ENCODE peak calls at places on chromosomes 13 and 19, in six cellular contexts. B is choroid plexus epithelial cell; T is lower lobe of right lung; J is RWPE1; S is CD8-positive, alpha-beta T cell; N is cardiac muscle cell. V is an unnamed sample.

GRCh38 chr19:14383556-14383897 is 2.3 kb downstream of the ADGRE5 start:
- DNase-seq in S (no peak), T (no peak), N (no peak), J (no peak), B (no peak), V (no peak)

GRCh38 chr13:100550433-100550832 is 38.2 kb downstream of the GGACT start:
- DNase-seq in N (no peak), B (peak), S (no peak), T (no peak), J (no peak), V (no peak)

GRCh38 chr13:111472559-111473460 is 152.4 kb downstream of the TEX29 start:
- DNase-seq in J (no peak), B (no peak), T (no peak), N (no peak), S (no peak), V (no peak)

GRCh38 chr19:44814132-44814470 is 5.2 kb downstream of the BCAM start:
- DNase-seq in N (no peak), J (no peak), B (no peak), T (no peak), S (no peak), V (no peak)

GRCh38 chr19:42153606-42154405 is 21.6 kb upstream of the POU2F2 start:
- DNase-seq in S (no peak), T (no peak), B (no peak), N (no peak), J (no peak), V (no peak)

GRCh38 chr13:80458546-80458945 is 117.6 kb upstream of the SPRY2 start:
- DNase-seq in B (peak), T (no peak), N (no peak), J (no peak), S (no peak), V (no peak)

GRCh38 chr19:31503211-31503610 is 154.0 kb upstream of the TSHZ3 start:
- DNase-seq in N (no peak), B (no peak), J (no peak), T (no peak), S (no peak), V (no peak)

GRCh38 chr19:2145831-2146241 is 5.5 kb downstream of the AP3D1 start:
- DNase-seq in J (no peak), T (no peak), S (peak), B (peak), N (peak), V (no peak)

GRCh38 chr13:89497658-89498057 is 1826.5 kb downstream of the SLITRK5 start:
- DNase-seq in T (no peak), N (no peak), S (no peak), B (no peak), J (no peak), V (no peak)

GRCh38 chr13:80199585-80200292 is 141.2 kb downstream of the SPRY2 start:
- DNase-seq in T (no peak), B (no peak), N (no peak), J (no peak), S (no peak), V (no peak)

GRCh38 chr19:38932425-38933179 is 1.9 kb downstream of the MRPS12 start:
- DNase-seq in N (peak), S (no peak), B (peak), J (no peak), T (no peak), V (no peak)

GRCh38 chr19:50568321-50569022 is at the start of gene LRRC4B:
- DNase-seq in B (no peak), J (no peak), S (no peak), T (no peak), N (peak), V (no peak)

GRCh38 chr13:74907788-74908187 is 574.2 kb downstream of the TBC1D4 start:
- DNase-seq in N (no peak), T (no peak), J (no peak), S (no peak), B (no peak), V (no peak)

GRCh38 chr19:14400913-14401312 is 18.2 kb downstream of the DDX39A start:
- DNase-seq in N (no peak), S (no peak), B (no peak), J (no peak), T (no peak), V (no peak)

GRCh38 chr19:7552781-7553180 is 17.3 kb downstream of the PNPLA6 start:
- DNase-seq in N (no peak), S (no peak), T (no peak), B (no peak), J (no peak), V (no peak)

GRCh38 chr19:46616631-46617322 is 8.1 kb downstream of the PTGIR start:
- DNase-seq in B (peak), N (peak), S (no peak), J (peak), T (no peak), V (no peak)

GRCh38 chr19:21604351-21604926 is 99.0 kb downstream of the ZNF429 start:
- DNase-seq in B (peak), N (peak), J (peak), T (no peak), S (no peak), V (no peak)

GRCh38 chr13:19587635-19588300 is 26.4 kb upstream of the TPTE2 start:
- DNase-seq in J (no peak), B (peak), T (no peak), S (no peak), N (no peak), V (no peak)

GRCh38 chr13:94706101-94706853 is 6.1 kb downstream of the SOX21 start:
- DNase-seq in S (no peak), T (no peak), B (no peak), N (no peak), J (no peak), V (no peak)

GRCh38 chr13:76023644-76024043 is 387.5 kb downstream of the LMO7 start:
- DNase-seq in J (peak), B (no peak), N (no peak), T (no peak), S (no peak), V (no peak)

GRCh38 chr13:71854401-71854800 is 12.6 kb downstream of the DACH1 start:
- DNase-seq in N (no peak), B (no peak), S (no peak), T (no peak), J (no peak), V (no peak)

GRCh38 chr13:35923347-35923746 is 207.8 kb downstream of the DCLK1 start:
- DNase-seq in J (peak), T (no peak), B (peak), S (no peak), N (no peak), V (no peak)

GRCh38 chr13:54912367-54912766 is 1883.8 kb downstream of the OLFM4 start:
- DNase-seq in S (no peak), J (no peak), T (no peak), N (no peak), B (no peak), V (no peak)

GRCh38 chr19:34556500-34556899 is 74.9 kb downstream of the WTIP start:
- DNase-seq in B (peak), N (peak), J (no peak), S (no peak), T (no peak), V (no peak)

GRCh38 chr13:30052127-30052526 is 201.7 kb upstream of the UBL3 start:
- DNase-seq in T (no peak), S (no peak), J (no peak), B (no peak), N (no peak), V (no peak)

GRCh38 chr13:73138276-73138950 is 79.6 kb downstream of the KLF5 start:
- DNase-seq in S (no peak), B (peak), T (no peak), N (no peak), J (peak), V (no peak)

GRCh38 chr13:20424959-20425358 is 100.7 kb downstream of the CRYL1 start:
- DNase-seq in T (no peak), S (no peak), B (no peak), J (no peak), N (no peak), V (no peak)

GRCh38 chr13:19720039-19720438 is 62.7 kb downstream of the PSPC1 start:
- DNase-seq in J (no peak), S (no peak), T (no peak), B (no peak), N (no peak), V (no peak)

GRCh38 chr19:32457540-32457939 is 52.0 kb downstream of the DPY19L3 start:
- DNase-seq in S (no peak), N (no peak), B (no peak), T (no peak), J (no peak), V (no peak)

GRCh38 chr19:6373813-6374108 is 1.2 kb downstream of the ALKBH7 start:
- DNase-seq in B (no peak), N (no peak), S (no peak), T (no peak), J (no peak), V (no peak)

GRCh38 chr19:7482584-7483439 is 6.0 kb downstream of the PEX11G start:
- DNase-seq in S (no peak), N (no peak), B (no peak), T (peak), J (peak), V (no peak)

GRCh38 chr13:74037762-74038161 is 96.4 kb downstream of the KLF12 start:
- DNase-seq in T (no peak), B (no peak), N (no peak), J (no peak), S (no peak), V (no peak)

GRCh38 chr19:34173145-34173956 is 1.0 kb downstream of the LSM14A start:
- DNase-seq in S (peak), T (peak), N (peak), B (peak), J (peak), V (no peak)

DNA sequence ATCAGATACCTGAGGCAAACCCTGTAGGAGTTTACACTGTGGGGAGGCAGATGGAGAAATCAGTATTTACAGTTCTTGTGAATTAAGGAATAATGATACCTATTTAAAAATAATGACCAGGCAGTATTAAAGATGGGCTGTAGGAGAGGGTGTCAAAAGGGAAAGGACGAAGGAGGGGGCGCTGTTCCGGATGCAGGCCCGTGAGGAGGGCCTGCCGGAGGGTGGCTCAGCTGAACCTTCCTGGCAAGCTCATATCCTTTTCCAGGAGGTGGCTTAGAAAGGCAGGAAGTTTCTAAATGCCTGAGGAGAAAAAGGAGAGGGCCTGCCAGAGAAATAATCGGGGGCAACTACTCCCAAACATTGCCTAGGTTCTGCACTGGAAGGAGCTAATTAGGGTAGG is 46.6 kb downstream of the MBNL2 start:
- DNase-seq in S (no peak), N (no peak), T (no peak), B (no peak), J (no peak), V (no peak)
- TF ChIP-seq CTCF in S (no peak), N (peak), T (no peak), B (peak), J (no peak), V (no peak)

GRCh38 chr19:18487576-18488402 is 34.1 kb downstream of the ELL start:
- DNase-seq in N (no peak), S (no peak), B (no peak), T (no peak), J (no peak), V (no peak)

GRCh38 chr19:18489627-18490184 is 32.2 kb downstream of the ELL start:
- DNase-seq in S (no peak), N (no peak), J (no peak), B (no peak), T (no peak), V (no peak)

GRCh38 chr19:18488403-18488723 is 33.5 kb downstream of the ELL start:
- DNase-seq in T (no peak), B (no peak), N (no peak), J (no peak), S (no peak), V (no peak)

GRCh38 chr19:18490719-18491118 is 31.2 kb downstream of the ELL start:
- DNase-seq in T (no peak), S (no peak), B (no peak), J (no peak), N (no peak), V (peak)

GRCh38 chr19:18488838-18489626 is 32.8 kb downstream of the ELL start:
- DNase-seq in S (no peak), T (no peak), J (no peak), N (peak), B (no peak), V (no peak)
- TF ChIP-seq CTCF in S (no peak), T (peak), J (no peak), N (peak), B (peak), V (no peak)

GRCh38 chr19:36573020-36573947 is at the start of gene ZNF529:
- DNase-seq in N (peak), S (peak), T (peak), J (peak), B (peak), V (peak)
- TF ChIP-seq CTCF in N (no peak), S (no peak), T (no peak), J (no peak), B (peak), V (no peak)

GRCh38 chr19:36060430-36060829 is 5.7 kb downstream of the WDR62 start:
- DNase-seq in T (no peak), B (peak), N (peak), S (no peak), J (peak), V (no peak)
- TF ChIP-seq CTCF in T (peak), B (peak), N (peak), S (no peak), J (peak), V (no peak)

DNA sequence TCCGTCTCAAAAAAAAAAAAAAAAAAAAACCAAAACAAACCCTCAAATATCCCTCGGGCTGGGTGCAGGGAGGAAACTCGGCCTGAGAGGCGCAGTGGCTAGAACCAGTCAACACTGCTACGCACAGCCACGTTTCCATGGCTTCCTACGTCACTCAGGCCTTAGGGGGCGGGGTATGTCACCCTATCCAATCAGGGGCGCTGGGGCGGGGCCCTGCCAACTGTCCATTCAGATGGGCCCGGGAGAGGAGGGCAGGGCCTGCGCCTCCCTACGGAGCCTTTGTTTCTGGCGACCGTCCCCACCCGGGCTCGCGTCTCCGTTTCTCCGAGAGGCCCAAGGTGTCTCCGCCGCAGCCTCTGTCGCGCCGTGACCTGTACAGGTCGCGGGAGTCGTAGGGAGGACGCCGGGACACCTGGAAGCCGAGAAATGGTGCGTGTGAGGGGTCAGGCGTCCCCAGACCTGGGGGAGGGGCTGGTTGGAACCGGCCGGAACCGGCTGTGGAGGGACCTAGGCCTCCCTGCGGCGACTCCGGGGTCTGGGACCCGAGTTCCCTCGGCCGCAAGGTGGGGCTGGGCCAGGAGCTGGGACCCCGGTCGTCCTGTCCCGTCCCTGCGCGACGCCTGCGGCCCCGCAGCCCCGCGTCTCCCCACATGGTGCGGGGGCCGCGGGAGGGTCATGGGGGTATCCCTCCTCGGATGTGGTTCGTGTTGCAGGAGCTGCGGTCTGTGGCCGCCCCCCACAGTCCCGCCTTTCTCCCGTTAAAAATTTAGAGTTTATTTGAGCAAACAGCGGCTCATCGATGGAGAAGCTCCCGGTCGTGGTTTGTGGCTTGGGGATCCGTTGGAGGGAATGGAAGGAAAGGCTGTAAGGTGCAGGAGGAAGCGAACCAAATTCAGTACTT is at the start of gene ZNF627:
- DNase-seq in T (peak), N (peak), B (peak), S (peak), J (peak), V (peak)
- TF ChIP-seq CTCF in T (peak), N (peak), B (no peak), S (no peak), J (no peak), V (peak)

GRCh38 chr13:27960362-27961226 is 8.5 kb downstream of the CDX2 start:
- DNase-seq in T (peak), N (peak), S (no peak), B (peak), J (peak), V (no peak)
- TF ChIP-seq CTCF in T (peak), N (peak), S (no peak), B (peak), J (peak), V (no peak)

GRCh38 chr13:79062291-79062690 is 343.8 kb downstream of the RBM26 start:
- DNase-seq in S (no peak), T (no peak), B (no peak), N (no peak), J (no peak), V (no peak)

GRCh38 chr13:79056706-79057105 is 349.3 kb downstream of the RBM26 start:
- DNase-seq in B (no peak), T (no peak), S (no peak), N (no peak), J (no peak), V (no peak)

DNA sequence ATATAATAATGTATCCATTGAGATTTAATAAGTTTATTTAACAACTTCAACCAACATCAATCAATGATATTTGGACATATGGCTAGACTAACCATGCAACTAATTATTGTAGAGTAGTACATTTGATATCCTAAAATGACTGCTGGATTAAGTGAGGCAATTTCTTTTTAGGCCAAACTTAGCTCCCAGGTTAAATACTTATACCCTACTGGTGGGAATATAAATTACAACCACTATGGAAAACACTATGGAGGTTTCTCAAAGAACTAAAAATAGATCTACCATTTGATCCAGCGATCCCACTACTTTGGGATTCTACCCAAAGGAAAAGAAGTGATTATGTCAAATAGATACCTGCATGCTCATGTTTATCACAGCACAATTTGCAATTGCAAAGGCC is 345.8 kb downstream of the RBM26 start:
- DNase-seq in T (no peak), J (no peak), N (no peak), B (no peak), S (no peak), V (no peak)
- TF ChIP-seq CTCF in T (no peak), J (no peak), N (no peak), B (no peak), S (no peak), V (no peak)